ENCODE peak calls at places on chromosomes 5 and 9, in seven cellular contexts. E, H, T, G, N, B and Z are unnamed samples.

GRCh38 chr9:86341007-86341491 is 13.2 kb downstream of the TUT7 start:
- DNase-seq in E (peak; percentile 28), H (no peak), T (peak; percentile 31), G (no peak), N (no peak), B (no peak), Z (peak; percentile 41)

GRCh38 chr5:168987540-168988300 is 313.2 kb downstream of the SLIT3 start:
- DNase-seq in E (peak; percentile 71), H (peak; percentile 63), T (peak; percentile 67), G (peak; percentile 74), N (peak; percentile 70), B (peak; percentile 83), Z (peak; percentile 22)

GRCh38 chr9:106286249-106286648 is 576.7 kb upstream of the ZNF462 start:
- DNase-seq in E (peak; percentile 29), H (no peak), T (peak; percentile 4), G (no peak), N (no peak), B (no peak), Z (peak; percentile 11)

GRCh38 chr5:81169924-81170323 is 63.2 kb upstream of the CKMT2 start:
- DNase-seq in E (no peak), H (no peak), T (no peak), G (no peak), N (no peak), B (no peak), Z (no peak)

GRCh38 chr5:28896949-28897348 is 1858.6 kb upstream of the CDH9 start:
- DNase-seq in E (no peak), H (no peak), T (no peak), G (no peak), N (no peak), B (no peak), Z (no peak)

GRCh38 chr9:26244661-26245060 is 566.4 kb upstream of the TUSC1 start:
- DNase-seq in E (no peak), H (no peak), T (no peak), G (no peak), N (no peak), B (no peak), Z (no peak)

GRCh38 chr9:126397056-126397455 is 70.4 kb downstream of the MVB12B start:
- DNase-seq in E (no peak), H (no peak), T (no peak), G (no peak), N (no peak), B (no peak), Z (no peak)

GRCh38 chr9:92530893-92531292 is 4.9 kb downstream of the ECM2 start:
- DNase-seq in E (no peak), H (no peak), T (no peak), G (no peak), N (no peak), B (no peak), Z (no peak)

GRCh38 chr9:71920456-71921189 is 9.2 kb downstream of the C9orf85 start:
- DNase-seq in E (no peak), H (no peak), T (no peak), G (no peak), N (no peak), B (no peak), Z (no peak)

GRCh38 chr9:84145780-84146179 is 165.2 kb downstream of the RMI1 start:
- DNase-seq in E (no peak), H (no peak), T (no peak), G (no peak), N (no peak), B (no peak), Z (no peak)

GRCh38 chr5:54867310-54867944 is 118.0 kb downstream of the ESM1 start:
- DNase-seq in E (peak; percentile 83), H (no peak), T (peak; percentile 74), G (no peak), N (no peak), B (no peak), Z (peak; percentile 46)

GRCh38 chr9:93910598-93910997 is 44.6 kb downstream of the BARX1 start:
- DNase-seq in E (no peak), H (no peak), T (no peak), G (no peak), N (no peak), B (no peak), Z (no peak)

GRCh38 chr5:138901716-138902115 is 26.6 kb upstream of the LRRTM2 start:
- DNase-seq in E (no peak), H (no peak), T (no peak), G (no peak), N (no peak), B (peak; percentile 51), Z (no peak)

GRCh38 chr5:54329731-54330709 is 19.6 kb upstream of the ARL15 start:
- DNase-seq in E (peak; percentile 86), H (no peak), T (peak; percentile 92), G (no peak), N (no peak), B (no peak), Z (peak; percentile 99)

GRCh38 chr5:79205965-79206364 is 30.0 kb upstream of the JMY start:
- DNase-seq in E (no peak), H (no peak), T (no peak), G (no peak), N (no peak), B (no peak), Z (no peak)

GRCh38 chr5:79202076-79202475 is 33.9 kb upstream of the JMY start:
- DNase-seq in E (no peak), H (no peak), T (peak; percentile 72), G (no peak), N (no peak), B (no peak), Z (peak; percentile 75)

GRCh38 chr5:79206541-79206940 is 29.4 kb upstream of the JMY start:
- DNase-seq in E (no peak), H (no peak), T (no peak), G (no peak), N (no peak), B (no peak), Z (no peak)

GRCh38 chr5:79201206-79201605 is 34.7 kb upstream of the JMY start:
- DNase-seq in E (no peak), H (no peak), T (no peak), G (no peak), N (no peak), B (no peak), Z (peak; percentile 50)

DNA sequence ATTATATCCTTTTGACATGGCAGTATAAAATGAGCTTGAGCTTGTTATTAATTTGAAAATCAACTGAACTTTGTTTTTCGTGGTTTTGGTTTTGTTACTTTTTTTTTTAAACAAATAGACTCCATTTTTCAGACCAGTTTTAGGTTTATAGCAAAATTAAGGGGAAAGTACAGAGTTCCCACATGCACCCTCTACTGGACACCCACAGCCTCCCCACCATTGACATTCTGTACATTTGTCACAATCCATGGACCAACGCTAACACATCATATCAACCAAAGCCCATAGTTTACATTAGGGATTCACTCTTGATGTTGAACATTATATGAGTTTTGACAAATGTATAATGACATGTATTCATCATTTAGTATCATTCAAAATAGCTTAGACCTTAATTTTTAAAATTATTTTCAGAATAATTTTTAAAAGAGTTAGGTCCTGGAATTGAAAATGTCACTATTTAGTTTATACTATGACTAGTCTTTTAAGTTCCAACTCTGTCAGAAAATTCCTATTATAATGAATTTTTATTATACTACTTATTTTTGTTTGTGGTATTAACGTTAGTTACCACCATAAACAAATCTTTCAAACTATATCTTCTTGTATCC is 35.3 kb upstream of the JMY start:
- DNase-seq in E (peak; percentile 19), H (no peak), T (peak; percentile 15), G (no peak), N (no peak), B (no peak), Z (no peak)
- TF ChIP-seq CTCF in E (peak; percentile 63), H (no peak), T (peak; percentile 53), G (no peak), N (no peak), B (no peak), Z (peak; percentile 33)

GRCh38 chr5:107515521-107515920 is 155.2 kb downstream of the EFNA5 start:
- DNase-seq in E (no peak), H (no peak), T (no peak), G (no peak), N (no peak), B (no peak), Z (no peak)
- TF ChIP-seq CTCF in E (no peak), H (no peak), T (no peak), G (no peak), N (no peak), B (no peak), Z (no peak)

GRCh38 chr5:127030259-127031146 is at the start of gene MARCHF3:
- DNase-seq in E (peak; percentile 94), H (peak; percentile 98), T (peak; percentile 92), G (peak; percentile 93), N (peak; percentile 98), B (peak; percentile 95), Z (peak; percentile 89)
- TF ChIP-seq CTCF in E (no peak), H (peak; percentile 42), T (peak; percentile 18), G (peak; percentile 19), N (peak; percentile 30), B (no peak), Z (no peak)

GRCh38 chr5:106269252-106269843 is 1401.4 kb downstream of the EFNA5 start:
- DNase-seq in E (peak; percentile 65), H (no peak), T (peak; percentile 55), G (no peak), N (no peak), B (no peak), Z (peak; percentile 25)
- TF ChIP-seq CTCF in E (peak; percentile 58), H (no peak), T (peak; percentile 61), G (no peak), N (peak; percentile 59), B (no peak), Z (peak; percentile 45)

DNA sequence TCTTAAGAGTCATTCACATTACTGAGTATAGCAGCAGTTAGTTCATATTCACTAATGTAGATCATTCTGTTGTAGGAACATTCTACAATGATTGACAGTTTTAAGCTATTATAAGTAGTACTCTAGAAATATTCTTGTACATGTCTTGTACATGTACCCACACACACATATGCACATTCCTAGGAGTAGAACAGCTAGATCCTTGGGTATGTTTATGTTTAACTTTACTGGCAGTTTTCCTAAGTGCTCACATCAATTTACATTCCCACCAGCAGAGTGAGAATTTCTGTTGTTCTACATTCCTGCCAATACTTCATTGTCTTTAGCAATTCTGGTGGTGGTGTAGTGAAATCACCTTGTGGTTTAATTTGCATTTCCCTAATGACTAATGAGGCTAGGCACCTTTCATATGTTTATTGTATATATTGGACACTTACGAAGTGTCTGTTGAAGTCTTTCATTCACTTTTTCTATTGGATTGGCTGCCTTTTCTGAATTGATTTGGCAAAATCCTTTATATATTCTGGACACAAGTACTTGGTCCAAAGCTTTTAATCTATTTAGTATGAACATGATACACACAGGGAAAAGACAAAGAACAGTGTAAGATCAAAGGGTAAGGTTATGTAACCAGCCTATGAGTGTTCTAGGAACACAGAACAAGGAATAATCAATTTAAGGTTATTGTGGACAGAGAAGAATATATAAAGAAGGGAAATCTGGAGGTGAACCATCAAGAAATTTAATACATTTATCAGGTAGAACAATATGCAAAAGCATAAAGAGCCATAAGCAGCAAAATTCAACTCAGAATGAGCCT is 95.6 kb downstream of the MLLT3 start:
- DNase-seq in E (peak; percentile 21), H (no peak), T (no peak), G (no peak), N (no peak), B (no peak), Z (peak; percentile 59)
- TF ChIP-seq CTCF in E (no peak), H (no peak), T (no peak), G (no peak), N (no peak), B (no peak), Z (peak; percentile 47)